ENCODE peak calls at places on chromosomes 5 and 9, in eight cellular contexts. I is fibroblast of lung; L is CD8-positive, alpha-beta T cell; K is RWPE1; E is K562; P is endothelial cell; C is heart right ventricle; X is fibroblast of villous mesenchyme. M is an unnamed sample.
A peak's percentile ranks its signal among the peaks of the same experiment; 100 is the strongest.

GRCh38 chr5:54615381-54615780 is 97.8 kb downstream of the SNX18 start:
- DNase-seq in C (no peak), X (no peak), K (no peak), P (no peak), E (no peak), L (no peak), I (no peak), M (no peak)

GRCh38 chr9:695252-695651 is 146.2 kb upstream of the DMRT1 start:
- DNase-seq in X (no peak), P (no peak), L (no peak), K (no peak), I (no peak), C (no peak), E (no peak), M (no peak)

GRCh38 chr9:18268381-18268780 is 205.6 kb upstream of the ADAMTSL1 start:
- DNase-seq in C (no peak), P (no peak), I (peak; percentile 40), X (no peak), L (no peak), K (peak; percentile 24), E (no peak), M (no peak)

GRCh38 chr9:24698864-24699518 is 153.3 kb upstream of the IZUMO3 start:
- DNase-seq in E (no peak), P (no peak), C (no peak), L (no peak), X (no peak), I (no peak), K (peak; percentile 1), M (no peak)

GRCh38 chr5:78560000-78560399 is 88.6 kb downstream of the LHFPL2 start:
- DNase-seq in E (no peak), I (no peak), L (no peak), C (no peak), K (no peak), X (no peak), P (no peak), M (no peak)

GRCh38 chr9:37994639-37995347 is 74.2 kb downstream of the SHB start:
- DNase-seq in C (peak; percentile 82), K (peak; percentile 70), I (peak; percentile 95), E (no peak), P (no peak), L (no peak), X (peak; percentile 70), M (no peak)

GRCh38 chr9:114291064-114291474 is 31.8 kb upstream of the ORM1 start:
- DNase-seq in X (peak; percentile 71), L (peak; percentile 65), I (peak; percentile 67), E (peak; percentile 75), P (peak; percentile 81), K (peak; percentile 81), C (peak; percentile 62), M (peak; percentile 51)

GRCh38 chr5:121251954-121252353 is 599.7 kb upstream of the FTMT start:
- DNase-seq in P (no peak), L (no peak), E (no peak), X (no peak), I (peak; percentile 4), C (no peak), K (peak; percentile 73), M (no peak)

GRCh38 chr5:159099049-159099760 is 511 bp downstream of the EBF1 start:
- DNase-seq in P (peak; percentile 65), K (peak; percentile 50), L (no peak), I (peak; percentile 57), E (peak; percentile 59), X (peak; percentile 47), C (no peak), M (peak; percentile 64)

GRCh38 chr9:126788631-126789349 is 16.1 kb upstream of the ZBTB43 start:
- DNase-seq in K (peak; percentile 94), C (no peak), I (peak; percentile 20), X (peak; percentile 45), L (no peak), P (no peak), E (no peak), M (no peak)

GRCh38 chr5:10885026-10885425 is 124.0 kb upstream of the DAP start:
- DNase-seq in E (no peak), X (no peak), C (no peak), L (no peak), K (no peak), I (no peak), P (no peak), M (no peak)

GRCh38 chr9:131310833-131311554 is 21.5 kb downstream of the PLPP7 start:
- DNase-seq in X (no peak), K (no peak), E (no peak), L (peak; percentile 45), P (no peak), C (peak; percentile 14), I (no peak), M (no peak)

GRCh38 chr5:136028782-136029742 is at the start of gene TGFBI:
- DNase-seq in E (peak; percentile 6), L (no peak), C (peak; percentile 78), P (peak; percentile 70), K (peak; percentile 90), I (peak; percentile 55), X (peak; percentile 77), M (peak; percentile 54)

GRCh38 chr9:130323051-130323757 is 57.6 kb downstream of the HMCN2 start:
- DNase-seq in K (no peak), P (no peak), E (no peak), C (no peak), X (no peak), L (no peak), I (no peak), M (no peak)

GRCh38 chr5:6755519-6755918 is 42.3 kb downstream of the TENT4A start:
- DNase-seq in E (no peak), P (no peak), L (no peak), C (no peak), K (no peak), X (no peak), I (no peak), M (no peak)

GRCh38 chr9:107809859-107810492 is 320.4 kb upstream of the KLF4 start:
- DNase-seq in C (no peak), X (peak; percentile 13), K (peak; percentile 87), I (peak; percentile 58), L (no peak), P (no peak), E (no peak), M (no peak)

GRCh38 chr9:82934949-82935348 is 128.0 kb downstream of the RASEF start:
- DNase-seq in K (peak; percentile 63), X (peak; percentile 39), I (peak; percentile 27), E (no peak), P (no peak), L (no peak), C (no peak), M (no peak)

GRCh38 chr5:74865799-74866652 is at the start of gene FAM169A:
- DNase-seq in K (peak; percentile 75), C (peak; percentile 5), E (no peak), P (peak; percentile 55), I (peak; percentile 10), L (peak; percentile 52), X (peak; percentile 15), M (peak; percentile 71)

GRCh38 chr9:82722051-82722450 is 340.9 kb downstream of the RASEF start:
- DNase-seq in C (no peak), K (no peak), E (no peak), X (no peak), L (no peak), P (no peak), I (no peak), M (no peak)

GRCh38 chr5:150904479-150905311 is at the start of gene ZNF300:
- DNase-seq in P (peak; percentile 78), L (peak; percentile 25), E (peak; percentile 95), I (peak; percentile 97), K (peak; percentile 90), X (peak; percentile 96), C (peak; percentile 88), M (peak; percentile 57)

GRCh38 chr5:158165647-158166046 is 306.7 kb upstream of the CLINT1 start:
- DNase-seq in P (no peak), L (no peak), I (no peak), K (no peak), E (no peak), C (no peak), X (no peak), M (no peak)

GRCh38 chr9:118533101-118533500 is 828.9 kb downstream of the TLR4 start:
- DNase-seq in C (no peak), P (no peak), X (peak; percentile 26), K (peak; percentile 13), I (no peak), L (no peak), E (no peak), M (no peak)
- TF ChIP-seq CTCF in C (no peak), P (no peak), X (peak; percentile 6), K (no peak), I (no peak), L (no peak), E (no peak), M (no peak)

GRCh38 chr5:24005384-24005783 is 498.0 kb downstream of the PRDM9 start:
- DNase-seq in I (no peak), X (no peak), K (peak; percentile 10), L (no peak), E (no peak), P (no peak), C (no peak), M (no peak)
- TF ChIP-seq CTCF in I (no peak), X (no peak), K (peak; percentile 40), L (no peak), E (no peak), P (no peak), C (no peak), M (no peak)

DNA sequence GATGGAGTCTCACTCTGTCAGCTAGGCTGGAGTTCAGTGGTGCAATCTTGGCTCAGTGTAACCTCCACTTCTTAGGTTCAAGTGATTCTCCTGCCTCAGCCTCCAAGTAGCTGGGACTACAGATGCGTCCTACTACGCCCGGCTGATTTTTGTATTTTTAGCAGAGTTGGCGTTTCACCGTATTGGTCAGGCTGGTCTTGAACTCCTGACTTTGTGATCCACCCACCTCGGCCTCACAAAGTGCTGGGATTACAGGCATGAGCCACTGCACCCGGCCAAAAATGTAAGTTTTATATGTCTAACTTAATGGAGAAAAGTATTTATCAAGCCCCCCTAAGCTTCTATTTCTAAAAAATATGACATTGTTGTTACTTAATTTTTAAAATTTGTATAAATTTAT is 98.2 kb upstream of the RIOK2 start:
- DNase-seq in X (no peak), P (no peak), E (no peak), I (no peak), L (no peak), K (no peak), C (no peak), M (no peak)
- TF ChIP-seq CTCF in X (no peak), P (no peak), E (no peak), I (no peak), L (no peak), K (no peak), C (no peak), M (no peak)

DNA sequence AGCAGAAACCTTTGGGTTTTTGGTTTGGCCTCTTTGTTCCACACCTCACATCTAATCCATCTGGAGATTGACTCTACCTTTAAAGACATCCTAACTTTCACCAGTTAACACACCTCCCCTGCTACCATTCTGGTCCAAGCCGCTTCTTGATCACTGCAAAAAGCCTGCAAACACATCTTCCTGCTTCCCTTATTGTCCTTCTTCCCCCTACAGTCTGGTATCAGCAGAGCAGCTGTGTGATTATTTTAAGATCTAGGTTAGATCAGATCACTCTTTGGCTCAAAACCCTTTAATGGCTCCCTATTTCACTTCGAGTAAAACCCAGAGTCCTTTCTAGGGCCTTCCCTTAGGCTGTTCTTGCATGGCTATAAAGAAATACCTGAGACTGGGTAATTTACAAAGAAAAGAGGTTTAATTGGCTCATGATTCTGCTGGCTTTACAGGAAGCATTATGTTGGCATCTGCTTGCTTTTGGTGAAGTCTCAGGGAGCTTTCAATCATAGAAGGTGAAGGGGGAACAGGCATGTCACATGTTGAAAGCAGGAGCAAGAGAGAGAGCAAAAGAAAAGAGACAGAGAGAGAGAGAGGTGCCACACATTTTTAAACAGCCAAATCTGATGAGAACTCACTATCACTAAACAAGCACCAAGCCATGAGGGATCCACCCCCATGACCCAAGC is 1.5 kb upstream of the TEX10 start:
- DNase-seq in P (no peak), K (no peak), E (peak; percentile 14), X (no peak), L (no peak), I (no peak), C (no peak), M (no peak)
- TF ChIP-seq CTCF in P (no peak), K (no peak), E (no peak), X (no peak), L (no peak), I (no peak), C (no peak), M (no peak)

M was measured in mesothelial cell of epicardium.